ENCODE peak calls at places on chromosome 7, in ten cellular contexts. G, O, A, J, L, W, V, T, H and Q are unnamed samples.

GRCh38 chr7:148535227-148535626 is 55.3 kb upstream of the C7orf33 start:
- DNase-seq in G (no peak), J (peak), O (no peak), L (peak), W (no peak), A (no peak), T (no peak), H (no peak), V (no peak), Q (no peak)

GRCh38 chr7:29565982-29566746 is 2.5 kb downstream of the PRR15 start:
- DNase-seq in G (no peak), H (peak), A (no peak), W (peak), O (no peak), J (peak), V (no peak), T (no peak), L (no peak), Q (no peak)

GRCh38 chr7:23065974-23066373 is 39.6 kb upstream of the KLHL7 start:
- DNase-seq in A (no peak), W (no peak), J (no peak), T (no peak), L (no peak), O (no peak), H (no peak), G (no peak), V (no peak), Q (no peak)

GRCh38 chr7:10557375-10557774 is 416.3 kb upstream of the PHF14 start:
- DNase-seq in O (no peak), G (no peak), T (no peak), A (no peak), H (no peak), J (no peak), L (no peak), V (peak), W (no peak), Q (no peak)

GRCh38 chr7:5773661-5774086 is 7.8 kb downstream of the RNF216 start:
- DNase-seq in G (no peak), L (peak), W (no peak), O (no peak), H (no peak), V (no peak), A (peak), J (peak), T (no peak), Q (no peak)

GRCh38 chr7:19112290-19113000 is 5.0 kb downstream of the TWIST1 start:
- DNase-seq in V (no peak), G (no peak), O (no peak), W (peak), L (no peak), J (peak), T (peak), H (no peak), A (no peak), Q (no peak)

GRCh38 chr7:4129481-4130122 is 552.5 kb upstream of the FOXK1 start:
- DNase-seq in O (no peak), V (peak), J (no peak), W (peak), L (no peak), H (peak), A (no peak), G (no peak), T (no peak), Q (no peak)

GRCh38 chr7:99949645-99950228 is 20.3 kb upstream of the GJC3 start:
- DNase-seq in J (peak), W (peak), V (no peak), A (no peak), O (no peak), L (no peak), G (no peak), T (no peak), H (no peak), Q (no peak)

GRCh38 chr7:133026210-133026859 is 55.6 kb downstream of the CHCHD3 start:
- DNase-seq in L (no peak), G (no peak), T (no peak), V (no peak), J (no peak), W (no peak), O (no peak), A (no peak), H (no peak), Q (no peak)

GRCh38 chr7:8284606-8285005 is 22.6 kb upstream of the ICA1 start:
- DNase-seq in W (no peak), J (no peak), A (no peak), V (no peak), G (no peak), O (no peak), H (no peak), T (no peak), L (peak), Q (no peak)

GRCh38 chr7:37982423-37982822 is 62.0 kb downstream of the EPDR1 start:
- DNase-seq in L (no peak), O (no peak), V (no peak), H (no peak), G (no peak), T (no peak), J (no peak), A (no peak), W (no peak), Q (no peak)

GRCh38 chr7:4204530-4205165 is 477.4 kb upstream of the FOXK1 start:
- DNase-seq in W (peak), L (no peak), T (no peak), G (no peak), O (no peak), H (no peak), J (no peak), V (no peak), A (no peak), Q (no peak)

GRCh38 chr7:150556521-150557138 is 10.6 kb upstream of the GIMAP4 start:
- DNase-seq in J (no peak), G (no peak), O (no peak), H (no peak), T (no peak), L (no peak), V (no peak), A (no peak), W (no peak), Q (no peak)

GRCh38 chr7:135147341-135147898 is 452 bp upstream of the TMEM140 start:
- DNase-seq in W (no peak), O (no peak), V (no peak), L (no peak), T (no peak), H (no peak), A (no peak), J (peak), G (no peak), Q (no peak)

GRCh38 chr7:43463401-43463980 is 119.4 kb upstream of the STK17A start:
- DNase-seq in O (no peak), H (no peak), L (peak), J (no peak), T (no peak), G (no peak), W (peak), V (no peak), A (no peak), Q (no peak)

GRCh38 chr7:98616381-98617050 is 569 bp upstream of the NPTX2 start:
- DNase-seq in A (no peak), H (no peak), T (peak), V (no peak), J (no peak), G (no peak), O (no peak), W (peak), L (no peak), Q (no peak)

GRCh38 chr7:23467731-23468720 is 2.3 kb downstream of the IGF2BP3 start:
- DNase-seq in H (no peak), O (no peak), J (peak), T (peak), V (no peak), A (no peak), G (no peak), W (peak), L (peak), Q (peak)

GRCh38 chr7:132577206-132578049 is 1.2 kb upstream of the PLXNA4 start:
- DNase-seq in W (peak), V (peak), T (peak), O (peak), L (no peak), H (peak), J (peak), G (no peak), A (no peak), Q (peak)

GRCh38 chr7:93196331-93196730 is 29.9 kb downstream of the HEPACAM2 start:
- DNase-seq in A (no peak), L (no peak), O (no peak), G (no peak), J (no peak), V (no peak), T (no peak), W (no peak), H (no peak), Q (no peak)

GRCh38 chr7:156594283-156595080 is 46.1 kb upstream of the RNF32 start:
- DNase-seq in H (no peak), G (no peak), V (no peak), J (no peak), L (no peak), W (no peak), O (no peak), A (no peak), T (no peak), Q (no peak)

GRCh38 chr7:91034459-91035368 is 229.5 kb upstream of the FZD1 start:
- DNase-seq in H (no peak), L (peak), V (no peak), G (no peak), W (peak), T (peak), J (peak), O (peak), A (peak), Q (peak)

GRCh38 chr7:106732045-106732444 is 71.1 kb upstream of the CCDC71L start:
- DNase-seq in G (no peak), J (no peak), T (no peak), H (no peak), A (no peak), V (no peak), O (no peak), W (no peak), L (no peak), Q (no peak)

GRCh38 chr7:106735637-106736036 is 74.7 kb upstream of the CCDC71L start:
- DNase-seq in G (no peak), H (no peak), T (no peak), A (no peak), V (no peak), O (no peak), L (no peak), W (no peak), J (no peak), Q (no peak)

GRCh38 chr7:106736508-106737201 is 75.7 kb upstream of the CCDC71L start:
- DNase-seq in L (peak), O (peak), T (peak), W (peak), H (no peak), V (no peak), G (peak), J (peak), A (peak), Q (no peak)

GRCh38 chr7:106736123-106736507 is 75.2 kb upstream of the CCDC71L start:
- DNase-seq in A (no peak), H (no peak), W (no peak), G (no peak), L (no peak), T (no peak), V (no peak), O (no peak), J (no peak), Q (no peak)

DNA sequence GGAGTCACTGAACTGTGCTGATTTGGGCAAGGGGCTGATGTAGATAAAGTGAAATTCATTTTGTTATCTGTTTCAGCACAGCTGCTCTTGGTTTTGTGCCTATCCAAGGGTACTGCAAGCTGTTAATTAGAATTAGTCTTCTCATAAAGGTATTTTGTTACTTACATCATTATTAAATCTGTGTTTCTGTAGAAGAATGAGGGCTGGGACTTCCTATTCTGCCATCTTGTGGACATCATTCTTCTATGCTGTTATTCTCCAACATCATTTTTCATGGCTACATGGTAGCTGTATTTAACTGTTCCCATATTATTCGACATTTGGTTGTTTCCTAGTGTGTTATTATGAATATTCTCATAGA is 76.2 kb upstream of the CCDC71L start:
- DNase-seq in V (no peak), O (no peak), W (peak), T (no peak), J (peak), G (no peak), H (no peak), L (peak), A (no peak), Q (no peak)
- TF ChIP-seq CTCF in V (peak), O (peak), W (peak), T (no peak), J (peak), G (no peak), H (peak), L (peak), A (peak), Q (peak)

DNA sequence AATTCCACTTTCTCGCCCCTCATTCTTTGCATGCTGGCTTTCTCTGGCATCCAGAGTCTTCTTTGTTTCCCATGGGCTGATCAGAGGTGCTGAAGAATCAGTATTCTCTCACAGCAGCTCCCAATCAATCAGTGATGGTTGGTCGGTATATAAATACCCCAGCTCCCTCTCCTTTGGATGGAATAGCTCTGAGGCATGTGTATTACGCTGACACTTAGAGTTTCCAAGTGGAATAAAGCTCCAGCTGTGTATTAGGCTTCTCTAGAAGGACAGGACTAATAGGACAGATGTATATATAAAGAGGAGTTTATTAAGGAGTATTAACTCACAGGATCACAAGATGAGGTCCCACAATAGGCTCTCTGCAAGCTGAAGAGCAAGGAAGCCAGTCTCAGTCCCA is 218.3 kb upstream of the GRB10 start:
- DNase-seq in J (peak), T (no peak), A (no peak), L (no peak), G (no peak), O (no peak), V (no peak), W (peak), H (no peak), Q (no peak)
- TF ChIP-seq CTCF in J (peak), T (no peak), A (peak), L (no peak), G (peak), O (no peak), V (no peak), W (peak), H (no peak), Q (peak)

GRCh38 chr7:30924624-30925023 is 13.0 kb downstream of the AQP1 start:
- DNase-seq in L (no peak), G (no peak), O (no peak), T (no peak), V (peak), W (no peak), J (no peak), A (no peak), H (no peak), Q (no peak)
- TF ChIP-seq CTCF in L (no peak), G (no peak), O (no peak), T (no peak), V (no peak), W (no peak), J (no peak), A (no peak), H (no peak), Q (no peak)

DNA sequence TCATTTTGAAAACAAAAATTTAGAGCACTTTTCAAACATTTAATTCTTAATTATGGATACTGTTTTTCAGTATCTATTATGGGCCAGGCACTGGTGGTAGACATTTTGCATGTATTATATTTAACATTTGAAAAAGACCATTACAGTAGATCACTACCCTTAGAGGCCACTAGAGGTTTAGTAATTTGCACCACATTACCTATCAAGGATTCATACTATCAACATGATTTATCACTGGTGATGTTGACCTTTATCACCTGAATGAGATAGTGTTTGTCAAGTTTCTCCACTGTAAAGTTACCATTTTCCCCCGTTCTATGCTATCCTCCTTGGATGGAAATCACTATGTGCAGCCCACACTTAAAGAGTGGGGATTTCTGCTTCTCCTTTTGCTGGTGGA is 4.4 kb upstream of the SNX13 start:
- DNase-seq in J (no peak), A (no peak), G (no peak), L (no peak), H (no peak), T (no peak), W (no peak), V (no peak), O (peak), Q (no peak)
- TF ChIP-seq CTCF in J (peak), A (peak), G (peak), L (no peak), H (no peak), T (no peak), W (no peak), V (no peak), O (no peak), Q (peak)